ENCODE peak calls at places on chromosomes 6 and 20, in six cellular contexts. H, Y, O, S, F and M are unnamed samples.

GRCh38 chr20:57352305-57352704 is 1.2 kb downstream of the RAE1 start:
- DNase-seq in H (no peak), Y (no peak), O (no peak), S (no peak), F (no peak), M (no peak)

GRCh38 chr6:46347669-46348068 is 143.6 kb downstream of the RCAN2 start:
- DNase-seq in H (no peak), Y (no peak), O (no peak), S (no peak), F (peak), M (no peak)

GRCh38 chr6:54860739-54861138 is 14.2 kb downstream of the FAM83B start:
- DNase-seq in H (no peak), Y (no peak), O (no peak), S (no peak), F (no peak), M (no peak)

GRCh38 chr6:33895988-33896387 is 92.2 kb upstream of the MLN start:
- DNase-seq in H (no peak), Y (no peak), O (no peak), S (no peak), F (no peak), M (no peak)

GRCh38 chr20:54111460-54111859 is 41.1 kb upstream of the BCAS1 start:
- DNase-seq in H (no peak), Y (no peak), O (no peak), S (no peak), F (no peak), M (no peak)

GRCh38 chr6:33926451-33926850 is 122.6 kb upstream of the MLN start:
- DNase-seq in H (peak), Y (peak), O (no peak), S (peak), F (no peak), M (peak)

GRCh38 chr6:165586706-165587105 is 76.3 kb downstream of the PDE10A start:
- DNase-seq in H (no peak), Y (no peak), O (no peak), S (no peak), F (no peak), M (no peak)

GRCh38 chr6:154931741-154932424 is 63.2 kb upstream of the TIAM2 start:
- DNase-seq in H (no peak), Y (no peak), O (no peak), S (no peak), F (no peak), M (no peak)

GRCh38 chr20:18436847-18437246 is 30.0 kb downstream of the DZANK1 start:
- DNase-seq in H (no peak), Y (no peak), O (no peak), S (no peak), F (no peak), M (no peak)

GRCh38 chr6:73085362-73085975 is 139.8 kb downstream of the KHDC1L start:
- DNase-seq in H (no peak), Y (peak), O (no peak), S (no peak), F (peak), M (no peak)

GRCh38 chr20:50734730-50735679 is 3.6 kb downstream of the PARD6B start:
- DNase-seq in H (no peak), Y (peak), O (no peak), S (no peak), F (no peak), M (no peak)

GRCh38 chr6:137165375-137166246 is 7.8 kb downstream of the IL22RA2 start:
- DNase-seq in H (peak), Y (no peak), O (no peak), S (peak), F (peak), M (no peak)

GRCh38 chr20:24911461-24911860 is 37.6 kb upstream of the CST7 start:
- DNase-seq in H (no peak), Y (peak), O (no peak), S (no peak), F (no peak), M (no peak)

GRCh38 chr6:43029120-43029519 is 7.7 kb downstream of the RRP36 start:
- DNase-seq in H (no peak), Y (no peak), O (no peak), S (no peak), F (no peak), M (no peak)

GRCh38 chr6:111604259-111605099 is 1.2 kb downstream of the TRAF3IP2 start:
- DNase-seq in H (no peak), Y (peak), O (no peak), S (no peak), F (no peak), M (no peak)

GRCh38 chr20:36219671-36220220 is 16.5 kb upstream of the AAR2 start:
- DNase-seq in H (no peak), Y (no peak), O (no peak), S (no peak), F (no peak), M (no peak)

GRCh38 chr20:34675993-34676641 is 775 bp downstream of the PIGU start:
- DNase-seq in H (no peak), Y (no peak), O (no peak), S (no peak), F (no peak), M (no peak)

GRCh38 chr6:140230282-140230681 is 855.8 kb upstream of the CITED2 start:
- DNase-seq in H (no peak), Y (no peak), O (no peak), S (no peak), F (no peak), M (no peak)

GRCh38 chr6:146905313-146905712 is 298.9 kb upstream of the STXBP5 start:
- DNase-seq in H (peak), Y (no peak), O (no peak), S (no peak), F (no peak), M (no peak)

GRCh38 chr6:100998111-100998510 is 117.0 kb upstream of the ASCC3 start:
- DNase-seq in H (no peak), Y (no peak), O (no peak), S (no peak), F (no peak), M (no peak)

GRCh38 chr6:28589234-28589951 is 63.7 kb downstream of the GPX5 start:
- DNase-seq in H (peak), Y (peak), O (no peak), S (no peak), F (peak), M (no peak)

GRCh38 chr6:66814156-66814555 is 1107.1 kb upstream of the EYS start:
- DNase-seq in H (no peak), Y (no peak), O (no peak), S (no peak), F (no peak), M (no peak)

GRCh38 chr6:161414180-161414579 is 140.3 kb upstream of the AGPAT4 start:
- DNase-seq in H (peak), Y (no peak), O (no peak), S (no peak), F (no peak), M (no peak)

GRCh38 chr6:3408665-3409064 is 48.2 kb downstream of the SLC22A23 start:
- DNase-seq in H (no peak), Y (no peak), O (no peak), S (no peak), F (no peak), M (no peak)

GRCh38 chr20:23367770-23368169 is 5.8 kb downstream of the GZF1 start:
- DNase-seq in H (no peak), Y (no peak), O (no peak), S (no peak), F (no peak), M (no peak)

GRCh38 chr6:27161946-27162603 is 85.4 kb upstream of the PRSS16 start:
- DNase-seq in H (peak), Y (peak), O (no peak), S (peak), F (no peak), M (no peak)

GRCh38 chr20:10376271-10377075 is 57.5 kb downstream of the MKKS start:
- DNase-seq in H (no peak), Y (no peak), O (no peak), S (no peak), F (no peak), M (no peak)

GRCh38 chr20:23163562-23163961 is 77.4 kb upstream of the CD93 start:
- DNase-seq in H (no peak), Y (peak), O (no peak), S (no peak), F (no peak), M (no peak)

GRCh38 chr20:46174469-46175126 is 56.5 kb downstream of the CD40 start:
- DNase-seq in H (peak), Y (peak), O (peak), S (peak), F (no peak), M (peak)

GRCh38 chr6:6654599-6655575 is 66.4 kb downstream of the LY86 start:
- DNase-seq in H (no peak), Y (no peak), O (no peak), S (peak), F (no peak), M (no peak)

GRCh38 chr6:158713469-158713868 is 63.6 kb downstream of the SYTL3 start:
- DNase-seq in H (no peak), Y (no peak), O (no peak), S (no peak), F (no peak), M (no peak)

GRCh38 chr6:142088858-142089216 is 43.9 kb upstream of the GJE1 start:
- DNase-seq in H (peak), Y (peak), O (no peak), S (peak), F (no peak), M (peak)

DNA sequence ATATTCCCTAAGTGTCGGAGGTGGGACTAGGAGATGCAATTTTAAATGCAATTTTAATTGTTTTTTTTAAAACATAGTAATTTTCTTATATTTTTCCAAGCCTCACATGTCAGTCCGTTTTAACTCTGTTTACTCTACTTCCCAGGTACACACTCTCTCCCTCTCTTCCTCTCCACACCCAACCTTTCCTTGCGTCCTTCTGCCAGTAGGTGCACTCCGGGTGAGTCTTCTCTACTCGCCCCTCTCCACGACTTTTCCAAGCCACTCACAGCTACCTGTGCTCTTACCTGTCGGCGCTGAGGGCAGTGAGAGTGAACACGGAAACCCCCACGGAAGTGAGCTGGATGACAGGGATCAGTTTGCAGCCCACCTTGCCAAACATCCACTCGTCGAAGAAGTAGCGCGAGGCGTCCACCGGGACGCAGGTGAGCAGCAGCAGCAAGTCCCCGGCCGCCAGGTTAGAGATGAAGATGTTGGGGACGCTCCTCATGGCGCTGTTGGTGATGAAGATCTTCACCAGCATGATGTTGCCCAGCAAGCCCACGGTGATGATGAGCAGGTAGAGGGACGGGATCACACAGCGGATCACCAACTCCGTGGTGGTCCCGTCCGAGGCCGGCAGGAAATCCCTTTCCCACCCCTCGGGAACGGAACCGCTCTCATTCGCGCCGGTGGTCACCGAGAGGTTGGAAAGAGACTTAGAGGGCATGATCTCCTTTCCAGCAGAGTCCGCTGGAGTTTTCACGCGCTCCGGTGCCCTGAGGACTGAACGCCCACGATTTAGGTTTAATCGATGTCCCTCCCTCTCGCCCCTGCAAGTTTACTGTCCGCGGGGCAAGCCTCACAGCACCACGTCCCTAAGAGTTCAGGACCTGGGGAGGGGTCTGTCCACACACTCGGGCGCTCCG is 44.5 kb upstream of the GJE1 start:
- DNase-seq in H (no peak), Y (no peak), O (no peak), S (no peak), F (no peak), M (no peak)
- TF ChIP-seq TAF1 in H (no peak), Y (no peak), O (no peak), S (no peak), F (no peak), M (no peak)

DNA sequence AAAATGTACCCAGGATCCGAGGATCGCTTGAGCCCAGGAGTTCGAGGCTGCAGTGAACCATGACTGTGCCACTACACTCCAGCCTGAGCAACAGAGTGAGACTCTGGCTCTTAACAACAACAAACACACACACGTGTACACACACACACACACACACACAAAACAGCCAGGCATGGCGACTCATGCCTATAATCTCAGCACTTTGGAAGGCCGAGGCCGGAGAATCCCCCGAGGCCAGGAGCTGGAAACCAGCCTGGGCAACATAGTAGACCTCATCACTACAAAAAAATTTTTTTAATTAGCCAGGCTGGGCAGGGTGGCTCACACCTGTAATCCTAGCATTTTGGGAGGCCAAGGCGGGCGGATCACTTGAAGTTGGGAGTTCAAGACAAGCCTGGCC is 23.3 kb upstream of the ARFGEF2 start:
- DNase-seq in H (no peak), Y (no peak), O (no peak), S (no peak), F (no peak), M (no peak)
- TF ChIP-seq TAF1 in H (no peak), Y (no peak), O (no peak), S (no peak), F (no peak), M (no peak)

DNA sequence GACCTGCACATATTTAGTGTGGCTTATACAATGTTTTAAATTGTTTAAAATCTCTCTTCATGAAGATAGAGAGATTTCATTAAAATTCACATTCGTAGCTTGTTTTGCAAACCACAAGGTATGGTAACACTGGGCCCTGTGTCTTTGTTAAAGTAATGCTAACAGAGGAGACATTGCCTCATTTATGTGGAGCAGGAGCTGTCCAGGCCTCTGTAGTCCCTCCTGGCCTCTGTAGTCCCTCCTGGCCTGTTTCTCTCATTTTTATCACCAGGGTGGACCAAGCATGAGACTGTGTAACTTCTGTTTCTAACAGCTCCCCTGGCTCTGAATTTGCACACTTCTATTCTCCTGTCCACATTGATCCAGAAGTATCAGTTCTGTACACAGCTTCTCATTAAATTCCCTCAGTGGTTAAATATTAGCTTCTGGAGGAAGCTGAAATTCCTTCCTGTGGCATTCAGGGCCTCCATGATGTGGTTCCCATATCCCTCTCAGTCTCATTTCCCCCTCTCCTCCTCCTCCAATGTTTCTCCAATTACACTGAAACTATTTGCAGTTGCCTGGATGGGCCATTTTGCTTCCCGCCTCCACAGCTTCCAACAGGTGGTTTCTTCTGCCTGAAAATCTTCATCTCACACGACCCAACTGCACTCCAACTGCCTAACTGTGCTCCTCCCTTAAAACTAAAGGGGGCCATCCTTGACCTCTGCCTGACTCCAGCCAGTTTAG is 340.4 kb downstream of the SYNE1 start:
- DNase-seq in H (no peak), Y (no peak), O (no peak), S (no peak), F (no peak), M (no peak)
- TF ChIP-seq TAF1 in H (no peak), Y (no peak), O (no peak), S (no peak), F (no peak), M (no peak)

GRCh38 chr6:123838612-123839279 is 35.1 kb downstream of the NKAIN2 start:
- DNase-seq in H (no peak), Y (no peak), O (no peak), S (no peak), F (no peak), M (no peak)
- TF ChIP-seq TAF1 in H (no peak), Y (no peak), O (no peak), S (no peak), F (no peak), M (no peak)

GRCh38 chr6:38671885-38672467 is 31.0 kb downstream of the GLO1 start:
- DNase-seq in H (peak), Y (no peak), O (peak), S (peak), F (peak), M (no peak)
- TF ChIP-seq TAF1 in H (no peak), Y (no peak), O (no peak), S (no peak), F (no peak), M (no peak)